ENCODE peak calls at places on chromosomes 5 and 9, in ten cellular contexts. W, C, N, L, X, D, E, U, J and V are unnamed samples.

GRCh38 chr5:158322620-158323019 is 463.7 kb upstream of the CLINT1 start:
- DNase-seq in N (no peak), D (no peak), E (no peak), J (no peak), W (no peak), C (no peak), X (no peak), L (no peak), U (no peak), V (no peak)

GRCh38 chr5:133524597-133524996 is 87.7 kb downstream of the FSTL4 start:
- DNase-seq in N (no peak), J (no peak), L (no peak), W (no peak), X (no peak), U (no peak), D (no peak), E (no peak), C (no peak), V (no peak)

GRCh38 chr9:112753725-112754124 is 3.2 kb downstream of the SNX30 start:
- DNase-seq in D (no peak), L (peak), X (peak), W (no peak), E (no peak), N (peak), C (peak), U (peak), J (no peak), V (peak)

GRCh38 chr9:121434946-121435345 is 64.7 kb downstream of the GGTA1 start:
- DNase-seq in X (peak), J (no peak), D (no peak), W (no peak), C (peak), E (no peak), U (peak), L (peak), N (no peak), V (peak)

GRCh38 chr5:380701-381309 is 59.3 kb downstream of the AHRR start:
- DNase-seq in C (no peak), W (no peak), D (peak), X (no peak), J (peak), N (no peak), E (no peak), U (no peak), L (no peak), V (peak)

GRCh38 chr5:82470185-82470584 is 192.0 kb upstream of the RPS23 start:
- DNase-seq in X (no peak), L (no peak), N (no peak), U (no peak), J (no peak), W (no peak), E (no peak), C (peak), D (no peak), V (no peak)

GRCh38 chr9:77597057-77597456 is 51.1 kb downstream of the GNA14 start:
- DNase-seq in W (no peak), E (no peak), X (no peak), N (no peak), C (no peak), L (no peak), D (no peak), U (peak), J (no peak), V (peak)

GRCh38 chr5:127650649-127651048 is 1.8 kb downstream of the CTXN3 start:
- DNase-seq in E (no peak), C (peak), D (no peak), J (no peak), U (peak), L (peak), N (peak), X (peak), W (no peak), V (no peak)

GRCh38 chr9:131500377-131500776 is 2.3 kb upstream of the POMT1 start:
- DNase-seq in D (peak), E (no peak), N (no peak), X (no peak), J (no peak), C (peak), U (no peak), L (no peak), W (peak), V (no peak)

GRCh38 chr9:135989722-135990467 is 28.7 kb upstream of the UBAC1 start:
- DNase-seq in J (no peak), W (no peak), X (no peak), L (no peak), N (no peak), D (peak), E (no peak), C (no peak), U (no peak), V (no peak)
- H3K4me3 ChIP-seq in J (no peak), W (peak), X (no peak), L (no peak), N (no peak), D (peak), E (no peak), C (no peak), U (no peak), V (no peak)

DNA sequence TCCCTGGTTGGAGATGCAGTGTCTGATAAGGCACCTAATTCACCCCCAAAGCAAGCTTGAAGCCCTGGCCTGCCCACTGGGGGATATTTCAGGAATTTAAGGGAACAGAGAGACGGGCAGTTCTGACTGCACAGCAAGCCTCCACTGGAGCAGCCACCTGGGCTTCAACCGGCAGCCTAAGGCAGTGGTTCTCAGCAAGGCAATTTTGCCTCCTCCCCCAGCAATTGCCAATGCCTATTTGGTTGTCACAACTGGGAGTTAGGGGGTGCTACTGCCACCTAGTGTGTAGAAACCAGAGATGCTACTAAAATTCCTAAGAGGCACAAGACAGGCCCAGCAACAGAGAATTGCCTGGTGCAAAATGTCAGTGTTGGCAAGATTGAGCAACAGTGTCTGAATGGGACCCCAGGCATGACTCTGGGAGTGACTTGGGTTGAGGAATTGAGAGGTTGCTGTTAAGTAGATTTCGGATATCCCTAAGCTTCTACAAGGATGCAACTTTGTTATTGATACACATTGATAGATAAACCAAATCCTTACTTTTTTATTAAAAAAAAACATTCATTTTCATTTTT is 58.7 kb upstream of the CTSL start:
- DNase-seq in N (no peak), D (no peak), U (no peak), L (no peak), X (no peak), E (no peak), J (no peak), W (no peak), C (no peak), V (no peak)
- TF ChIP-seq CTCF in N (peak), D (no peak), U (peak), L (peak), X (no peak), E (peak), J (no peak), W (no peak), C (peak), V (peak)

GRCh38 chr5:132087176-132087575 is 13.6 kb downstream of the CSF2 start:
- DNase-seq in W (no peak), J (no peak), U (no peak), X (no peak), D (no peak), L (no peak), C (no peak), E (no peak), N (no peak), V (no peak)

GRCh38 chr5:132087661-132088060 is 14.1 kb downstream of the CSF2 start:
- DNase-seq in L (no peak), W (no peak), N (no peak), D (no peak), E (no peak), J (peak), X (no peak), C (no peak), U (no peak), V (no peak)

GRCh38 chr5:132089363-132089762 is 15.8 kb downstream of the CSF2 start:
- DNase-seq in L (no peak), U (no peak), J (peak), C (peak), X (no peak), D (no peak), E (no peak), W (no peak), N (no peak), V (no peak)

GRCh38 chr5:132085686-132086085 is 12.1 kb downstream of the CSF2 start:
- DNase-seq in E (no peak), L (no peak), N (no peak), D (no peak), X (no peak), W (no peak), U (no peak), C (no peak), J (no peak), V (no peak)

GRCh38 chr5:132086277-132086794 is 12.7 kb downstream of the CSF2 start:
- DNase-seq in W (no peak), E (no peak), J (peak), U (peak), D (no peak), C (peak), X (peak), L (peak), N (peak), V (peak)
- H3K4me3 ChIP-seq in W (no peak), E (no peak), J (no peak), U (no peak), D (no peak), C (no peak), X (no peak), L (no peak), N (no peak), V (no peak)

GRCh38 chr9:127918201-127919107 is 1.6 kb upstream of the ST6GALNAC4 start:
- DNase-seq in W (no peak), U (peak), N (no peak), C (no peak), D (no peak), J (no peak), X (no peak), E (no peak), L (no peak), V (peak)
- TF ChIP-seq CTCF in W (no peak), U (no peak), N (peak), C (peak), D (no peak), J (no peak), X (peak), E (peak), L (peak), V (peak)

GRCh38 chr5:14156611-14157493 is 13.7 kb downstream of the TRIO start:
- DNase-seq in J (no peak), C (peak), N (peak), D (no peak), E (no peak), W (no peak), X (peak), L (peak), U (peak), V (peak)
- H3K4me3 ChIP-seq in J (peak), C (no peak), N (peak), D (no peak), E (no peak), W (no peak), X (peak), L (peak), U (no peak), V (peak)

GRCh38 chr9:81492710-81493447 is 196.5 kb downstream of the TLE1 start:
- DNase-seq in D (no peak), X (peak), E (no peak), L (peak), W (no peak), C (peak), J (no peak), N (peak), U (peak), V (peak)
- TF ChIP-seq CTCF in D (no peak), X (no peak), E (no peak), L (no peak), W (no peak), C (no peak), J (no peak), N (no peak), U (no peak), V (no peak)